ENCODE peak calls at places on chromosomes 12 and 14, in six cellular contexts. H is Panc1, K is SK-N-SH, A is H1, E is K562, F is HCT116. V is an unnamed sample.

GRCh38 chr12:114013601-114014345 is 47.6 kb upstream of the RBM19 start:
- DNase-seq in E (peak), H (no peak), K (peak), F (peak), A (peak), V (peak)

GRCh38 chr12:12272869-12273268 is 6.0 kb upstream of the LRP6 start:
- DNase-seq in F (no peak), K (no peak), A (no peak), H (no peak), E (no peak), V (no peak)

GRCh38 chr14:69917287-69917686 is 38.1 kb downstream of the SMOC1 start:
- DNase-seq in E (no peak), F (no peak), A (no peak), H (no peak), K (no peak), V (peak)

GRCh38 chr14:77024171-77024627 is 4.3 kb downstream of the IRF2BPL start:
- DNase-seq in H (no peak), A (peak), K (no peak), E (peak), F (no peak), V (peak)

GRCh38 chr14:53195949-53196348 is 42.8 kb upstream of the DDHD1 start:
- DNase-seq in A (no peak), F (no peak), E (no peak), K (no peak), H (no peak), V (no peak)

GRCh38 chr14:49972199-49972671 is 79.4 kb downstream of the ARF6 start:
- DNase-seq in E (no peak), H (peak), A (no peak), K (no peak), F (no peak), V (no peak)

GRCh38 chr14:78725086-78725485 is 554.9 kb downstream of the NRXN3 start:
- DNase-seq in F (no peak), A (no peak), E (no peak), H (no peak), K (peak), V (no peak)

GRCh38 chr12:132444957-132445883 is 44.7 kb upstream of the FBRSL1 start:
- DNase-seq in E (peak), H (no peak), A (peak), F (no peak), K (no peak), V (no peak)

GRCh38 chr14:91142214-91142668 is 28.4 kb downstream of the DGLUCY start:
- DNase-seq in E (no peak), F (no peak), H (no peak), K (no peak), A (no peak), V (no peak)

GRCh38 chr14:58904771-58905170 is 267.0 kb downstream of the DACT1 start:
- DNase-seq in K (peak), E (no peak), A (no peak), F (no peak), H (no peak), V (no peak)

GRCh38 chr14:67487937-67488893 is at the start of gene TMEM229B:
- DNase-seq in E (no peak), F (no peak), K (no peak), H (no peak), A (no peak), V (no peak)

GRCh38 chr14:73998736-73999135 is 20.4 kb downstream of the ENTPD5 start:
- DNase-seq in F (no peak), E (no peak), H (no peak), A (no peak), K (no peak), V (peak)

GRCh38 chr14:72753044-72753710 is 140.7 kb downstream of the DPF3 start:
- DNase-seq in F (no peak), H (no peak), K (no peak), E (no peak), A (no peak), V (no peak)

GRCh38 chr12:71639341-71639760 is 24.3 kb downstream of the ZFC3H1 start:
- DNase-seq in K (peak), E (no peak), H (no peak), F (no peak), A (no peak), V (peak)

GRCh38 chr14:104141621-104142091 is 3.3 kb downstream of the KIF26A start:
- DNase-seq in E (no peak), H (no peak), K (peak), A (no peak), F (no peak), V (no peak)

GRCh38 chr12:27751386-27752047 is 28.5 kb upstream of the KLHL42 start:
- DNase-seq in A (no peak), F (peak), E (no peak), K (no peak), H (no peak), V (no peak)

GRCh38 chr14:60085085-60085484 is 6.6 kb upstream of the PCNX4 start:
- DNase-seq in A (no peak), E (no peak), F (no peak), H (no peak), K (no peak), V (no peak)

GRCh38 chr12:41188841-41189394 is 798 bp downstream of the PDZRN4 start:
- DNase-seq in F (no peak), H (no peak), K (no peak), E (no peak), A (peak), V (no peak)

GRCh38 chr14:68688872-68689371 is 103.9 kb downstream of the ZFP36L1 start:
- DNase-seq in H (no peak), A (peak), E (no peak), K (peak), F (no peak), V (no peak)

GRCh38 chr12:112408621-112409020 is 784 bp downstream of the RPL6 start:
- DNase-seq in K (no peak), E (no peak), F (no peak), H (no peak), A (no peak), V (no peak)

GRCh38 chr14:76541594-76542219 is 165.8 kb downstream of the ESRRB start:
- DNase-seq in H (no peak), E (no peak), F (no peak), A (no peak), K (no peak), V (no peak)

GRCh38 chr12:57377103-57377840 is 53.6 kb downstream of the R3HDM2 start:
- DNase-seq in E (peak), A (no peak), F (no peak), K (no peak), H (no peak), V (no peak)

GRCh38 chr14:95507174-95507573 is 9.3 kb downstream of the SYNE3 start:
- DNase-seq in F (no peak), A (no peak), K (no peak), E (peak), H (no peak), V (no peak)

GRCh38 chr12:52168019-52168717 is 23.6 kb downstream of the KRT80 start:
- DNase-seq in A (no peak), H (no peak), E (no peak), F (no peak), K (no peak), V (peak)

GRCh38 chr12:39805651-39806050 is 186.0 kb upstream of the ABCD2 start:
- DNase-seq in K (no peak), H (no peak), A (no peak), F (no peak), E (no peak), V (no peak)

GRCh38 chr14:61409782-61410181 is 88.4 kb downstream of the PRKCH start:
- DNase-seq in A (no peak), E (no peak), F (no peak), H (no peak), K (no peak), V (no peak)

GRCh38 chr14:103563089-103563620 is 395 bp downstream of the COA8 start:
- DNase-seq in F (peak), H (no peak), A (no peak), K (no peak), E (peak), V (peak)

GRCh38 chr12:23611320-23611719 is 338.1 kb downstream of the SOX5 start:
- DNase-seq in A (no peak), E (no peak), F (no peak), H (no peak), K (peak), V (no peak)

GRCh38 chr12:58487280-58488141 is 432.8 kb downstream of the LRIG3 start:
- DNase-seq in K (no peak), F (no peak), E (no peak), H (no peak), A (no peak), V (no peak)

GRCh38 chr14:25484194-25484593 is 434.2 kb upstream of the STXBP6 start:
- DNase-seq in K (no peak), A (no peak), F (no peak), E (no peak), H (no peak), V (no peak)

GRCh38 chr14:93834739-93835383 is 46.6 kb upstream of the PRIMA1 start:
- DNase-seq in K (no peak), E (no peak), F (no peak), A (no peak), H (no peak), V (no peak)

GRCh38 chr12:14264777-14265176 is 100.7 kb upstream of the ATF7IP start:
- DNase-seq in F (no peak), E (no peak), K (no peak), A (no peak), H (no peak), V (no peak)

GRCh38 chr12:77535734-77536133 is 295.0 kb upstream of the NAV3 start:
- DNase-seq in A (no peak), F (no peak), H (no peak), E (no peak), K (no peak), V (no peak)

DNA sequence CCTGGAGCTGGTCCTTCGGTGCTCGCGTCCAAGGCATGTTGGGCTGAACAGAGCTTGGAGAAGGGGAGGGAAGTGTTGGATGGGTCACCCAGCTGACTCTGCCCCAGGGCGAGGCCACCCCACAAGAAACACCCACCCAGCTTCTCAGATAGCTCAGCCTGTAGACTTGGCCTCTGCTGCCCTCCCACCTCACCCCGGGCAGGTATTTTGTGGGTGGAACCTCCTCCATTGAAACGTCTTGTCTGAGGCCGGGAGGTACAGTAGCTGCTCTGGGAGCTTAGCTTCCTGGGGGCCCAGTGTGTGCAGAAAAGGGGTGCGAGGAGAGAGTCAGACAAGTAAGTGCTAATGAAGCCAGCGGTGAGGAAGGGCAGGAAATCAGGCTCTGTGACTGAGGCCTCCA is 54.8 kb upstream of the TSPAN9 start:
- DNase-seq in K (no peak), A (no peak), F (no peak), H (no peak), E (no peak), V (no peak)
- TF ChIP-seq SIN3A in K (no peak), A (no peak), F (no peak), H (no peak), E (no peak), V (no peak)

GRCh38 chr14:71287567-71287966 is 380.3 kb downstream of the PCNX1 start:
- DNase-seq in A (no peak), H (no peak), K (no peak), F (no peak), E (no peak), V (no peak)
- TF ChIP-seq SIN3A in A (no peak), H (no peak), K (no peak), F (no peak), E (no peak), V (no peak)

GRCh38 chr12:116454076-116454475 is 105.1 kb upstream of the MAP1LC3B2 start:
- DNase-seq in F (no peak), A (no peak), K (no peak), H (no peak), E (no peak), V (no peak)

GRCh38 chr12:116454950-116455447 is 104.2 kb upstream of the MAP1LC3B2 start:
- DNase-seq in H (peak), E (no peak), A (no peak), F (peak), K (no peak), V (no peak)

GRCh38 chr12:116456683-116457082 is 102.5 kb upstream of the MAP1LC3B2 start:
- DNase-seq in A (no peak), E (no peak), H (no peak), K (no peak), F (no peak), V (no peak)

GRCh38 chr12:116456307-116456641 is 102.9 kb upstream of the MAP1LC3B2 start:
- DNase-seq in F (no peak), A (no peak), E (no peak), K (no peak), H (no peak), V (no peak)

DNA sequence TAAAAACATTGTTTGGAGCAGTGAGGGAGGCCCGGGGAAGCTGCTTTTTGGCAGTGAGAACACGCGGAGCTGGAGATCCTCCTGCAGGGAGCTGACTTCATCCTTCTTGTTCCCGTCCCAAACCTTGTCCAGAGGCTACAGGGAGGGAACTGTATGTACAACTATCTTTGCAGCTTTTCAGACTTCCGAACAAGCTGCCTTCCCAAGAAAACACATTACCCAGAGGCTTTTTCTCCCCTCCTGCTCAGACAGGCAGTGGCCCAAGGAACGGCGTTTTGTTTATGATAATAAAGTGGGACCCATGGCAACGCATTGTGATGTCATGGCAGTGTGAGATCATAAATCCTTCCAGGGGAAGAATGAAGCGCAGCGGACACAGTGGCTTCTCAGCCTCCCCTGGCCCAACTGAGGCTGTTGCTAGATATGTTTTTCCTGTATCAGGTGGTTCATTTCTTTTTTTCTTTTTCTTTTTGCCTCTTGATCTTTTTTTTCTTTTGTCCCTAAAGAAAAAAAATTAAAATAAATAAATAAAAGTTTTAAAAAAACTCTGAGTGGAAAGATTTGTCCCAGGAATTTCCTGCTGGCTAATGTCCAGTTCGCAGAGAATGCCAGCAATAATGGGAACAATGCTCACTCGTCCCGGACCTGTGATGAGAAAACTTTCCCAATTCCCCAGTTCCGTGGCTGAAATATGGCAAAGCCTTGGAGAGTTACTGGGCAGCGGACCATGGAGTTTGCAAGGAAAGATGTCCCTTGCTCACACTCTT is 103.5 kb upstream of the MAP1LC3B2 start:
- DNase-seq in H (no peak), F (peak), A (no peak), K (peak), E (peak), V (no peak)
- TF ChIP-seq SIN3A in H (no peak), F (no peak), A (no peak), K (no peak), E (no peak), V (no peak)

GRCh38 chr12:96472384-96472783 is 17.0 kb upstream of the CFAP54 start:
- DNase-seq in F (no peak), K (no peak), H (no peak), A (no peak), E (peak), V (no peak)
- TF ChIP-seq SIN3A in F (no peak), K (no peak), H (no peak), A (no peak), E (no peak), V (no peak)

DNA sequence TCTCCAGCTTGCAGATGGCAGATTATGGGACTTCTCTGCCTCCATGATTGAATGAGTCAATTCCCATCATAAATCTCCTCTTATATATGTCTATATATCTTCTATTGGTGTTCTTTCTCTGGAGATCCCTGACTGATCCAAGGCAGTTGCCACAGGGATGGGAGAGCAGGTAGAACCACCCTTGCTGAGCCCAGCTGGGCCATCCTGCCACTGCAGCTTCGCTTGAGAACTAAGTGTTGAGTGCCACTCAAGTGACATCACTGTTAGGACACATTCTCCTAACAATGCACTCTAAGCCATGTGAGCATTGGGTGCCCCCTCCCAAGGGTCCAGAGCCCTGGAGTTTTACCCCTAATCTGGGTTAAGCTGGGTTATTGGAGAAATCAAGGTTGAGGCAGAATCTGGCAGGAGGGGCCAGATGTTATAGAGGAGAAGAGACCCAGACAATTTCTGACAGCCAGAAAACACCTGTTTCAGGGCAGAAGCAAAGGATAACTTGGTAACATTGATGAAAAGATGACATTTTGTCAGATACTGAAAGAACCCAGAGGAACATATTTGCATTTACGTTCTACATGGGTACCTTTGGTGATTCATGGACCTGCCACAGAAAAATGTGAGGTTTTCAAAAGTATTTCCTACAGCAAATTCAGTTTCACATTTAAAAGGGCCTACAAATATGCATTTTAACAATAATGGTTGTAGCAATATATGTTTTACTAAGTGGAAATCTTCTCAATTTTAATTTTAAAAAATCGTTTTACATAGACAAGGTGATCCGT is 57.2 kb upstream of the MAX start:
- DNase-seq in E (no peak), K (no peak), F (no peak), H (no peak), A (no peak), V (no peak)
- TF ChIP-seq SIN3A in E (no peak), K (no peak), F (no peak), H (no peak), A (no peak), V (no peak)

GRCh38 chr14:32594766-32595165 is 265.7 kb downstream of the AKAP6 start:
- DNase-seq in A (no peak), K (no peak), E (no peak), H (no peak), F (no peak), V (no peak)
- TF ChIP-seq SIN3A in A (no peak), K (no peak), E (no peak), H (no peak), F (no peak), V (no peak)

GRCh38 chr12:115097406-115097805 is 413.4 kb upstream of the TBX3 start:
- DNase-seq in H (no peak), E (no peak), A (no peak), F (no peak), K (no peak), V (no peak)
- TF ChIP-seq SIN3A in H (no peak), E (no peak), A (no peak), F (no peak), K (no peak), V (no peak)

DNA sequence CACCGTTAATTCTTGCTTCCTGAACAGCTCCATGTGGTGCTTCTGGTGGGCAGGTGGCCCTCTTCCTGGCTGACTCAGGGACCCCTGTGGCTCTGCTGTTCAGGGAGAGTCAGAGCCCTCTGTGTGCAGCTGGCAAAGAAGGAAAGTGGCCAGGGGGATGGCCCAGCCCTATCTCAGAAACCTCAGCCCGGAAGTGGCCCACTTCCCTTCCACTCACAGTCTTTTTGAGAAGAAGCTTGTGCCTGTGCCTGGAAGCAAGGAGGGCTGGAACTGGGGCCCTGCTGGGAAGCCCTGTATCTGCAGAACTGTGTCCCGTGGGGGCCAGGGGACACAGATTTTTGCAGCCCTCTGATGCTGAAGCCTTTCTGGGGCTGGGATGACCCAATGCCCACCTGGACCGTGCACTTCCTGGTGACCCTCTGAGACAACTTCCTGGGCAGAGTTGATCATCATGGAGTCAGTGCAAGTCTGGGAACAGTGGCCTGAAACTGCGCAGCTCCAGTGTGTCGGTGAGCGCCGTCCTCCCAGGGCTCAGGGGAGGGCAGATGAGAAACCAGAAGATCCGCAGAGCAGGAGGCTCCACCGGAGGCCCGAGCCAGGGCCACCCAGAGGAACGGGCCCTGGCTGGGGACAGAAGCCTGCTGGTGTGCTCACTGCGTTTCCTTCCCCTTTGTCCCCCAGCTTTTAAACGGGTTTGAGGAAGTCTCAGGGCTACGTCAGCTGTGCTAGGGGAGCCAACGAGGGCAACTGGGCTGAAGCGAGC is 217.3 kb upstream of the RTL1 start:
- DNase-seq in A (peak), H (no peak), K (peak), E (no peak), F (no peak), V (no peak)
- TF ChIP-seq SIN3A in A (no peak), H (no peak), K (no peak), E (no peak), F (no peak), V (no peak)